ENCODE peak calls at places on chromosomes 7 and 10, in four cellular contexts. H is gastrocnemius medialis; K is Peyer's patch; R is CD8-positive, alpha-beta T cell. N is an unnamed sample. For H3K4me1, the result is how much of the 10 kb centered on the place peaks cover.

GRCh38 chr7:517848-518629 is 1.6 kb downstream of the PDGFA start:
- DNase-seq in H (peak), K (no peak), R (peak), N (no peak)

GRCh38 chr10:18610517-18610916 is 40.9 kb downstream of the NSUN6 start:
- DNase-seq in R (no peak), H (no peak), K (no peak), N (no peak)

GRCh38 chr7:22302193-22302592 is 54.8 kb downstream of the RAPGEF5 start:
- DNase-seq in H (no peak), R (no peak), K (no peak), N (no peak)

GRCh38 chr10:47145290-47145934 is 154.6 kb upstream of the GDF10 start:
- DNase-seq in R (no peak), H (no peak), K (no peak), N (no peak)

GRCh38 chr7:130845581-130846085 is 111.6 kb upstream of the KLF14 start:
- DNase-seq in K (no peak), H (no peak), R (no peak), N (no peak)

GRCh38 chr7:110071219-110071618 is 1019.7 kb upstream of the LRRN3 start:
- DNase-seq in H (no peak), K (no peak), R (no peak), N (no peak)

GRCh38 chr7:143048827-143049226 is 3.3 kb upstream of the OR6V1 start:
- DNase-seq in H (no peak), R (no peak), K (no peak), N (no peak)

GRCh38 chr7:138875794-138876193 is 77.8 kb upstream of the ATP6V0A4 start:
- DNase-seq in H (no peak), R (peak), K (peak), N (peak)

GRCh38 chr7:25456467-25457171 is 228.3 kb upstream of the NPVF start:
- DNase-seq in H (peak), K (no peak), R (no peak), N (no peak)

GRCh38 chr10:693506-693905 is 4.0 kb upstream of the DIP2C start:
- DNase-seq in R (no peak), K (no peak), H (no peak), N (no peak)

GRCh38 chr7:150990416-150991186 is at the start of gene NOS3:
- DNase-seq in R (no peak), K (no peak), H (no peak), N (no peak)

GRCh38 chr7:155560196-155560595 is 13.8 kb upstream of the CNPY1 start:
- DNase-seq in H (no peak), R (no peak), K (no peak), N (no peak)
- H3K4me3 ChIP-seq in H (no peak), R (no peak), K (no peak), N (no peak)

GRCh38 chr10:72712136-72712535 is 20.2 kb downstream of the MCU start:
- DNase-seq in H (no peak), K (no peak), R (no peak), N (no peak)
- H3K27ac ChIP-seq in H (peak), K (no peak), R (no peak), N (no peak)

GRCh38 chr10:29646238-29646902 is 11.6 kb upstream of the SVIL start:
- DNase-seq in K (no peak), R (no peak), H (peak), N (no peak)
- H3K4me1 ChIP-seq in K (under half), R (under half), H (half or more), N (under half)

GRCh38 chr7:28957064-28957821 is 887 bp downstream of the TRIL start:
- DNase-seq in R (no peak), H (no peak), K (no peak), N (no peak)

GRCh38 chr7:28958946-28959417 is 852 bp upstream of the TRIL start:
- DNase-seq in K (no peak), R (no peak), H (no peak), N (no peak)

GRCh38 chr7:28956608-28957063 is 1.5 kb downstream of the TRIL start:
- DNase-seq in K (no peak), H (peak), R (no peak), N (no peak)

GRCh38 chr7:28957822-28958234 is 302 bp downstream of the TRIL start:
- DNase-seq in H (no peak), R (no peak), K (no peak), N (no peak)

DNA sequence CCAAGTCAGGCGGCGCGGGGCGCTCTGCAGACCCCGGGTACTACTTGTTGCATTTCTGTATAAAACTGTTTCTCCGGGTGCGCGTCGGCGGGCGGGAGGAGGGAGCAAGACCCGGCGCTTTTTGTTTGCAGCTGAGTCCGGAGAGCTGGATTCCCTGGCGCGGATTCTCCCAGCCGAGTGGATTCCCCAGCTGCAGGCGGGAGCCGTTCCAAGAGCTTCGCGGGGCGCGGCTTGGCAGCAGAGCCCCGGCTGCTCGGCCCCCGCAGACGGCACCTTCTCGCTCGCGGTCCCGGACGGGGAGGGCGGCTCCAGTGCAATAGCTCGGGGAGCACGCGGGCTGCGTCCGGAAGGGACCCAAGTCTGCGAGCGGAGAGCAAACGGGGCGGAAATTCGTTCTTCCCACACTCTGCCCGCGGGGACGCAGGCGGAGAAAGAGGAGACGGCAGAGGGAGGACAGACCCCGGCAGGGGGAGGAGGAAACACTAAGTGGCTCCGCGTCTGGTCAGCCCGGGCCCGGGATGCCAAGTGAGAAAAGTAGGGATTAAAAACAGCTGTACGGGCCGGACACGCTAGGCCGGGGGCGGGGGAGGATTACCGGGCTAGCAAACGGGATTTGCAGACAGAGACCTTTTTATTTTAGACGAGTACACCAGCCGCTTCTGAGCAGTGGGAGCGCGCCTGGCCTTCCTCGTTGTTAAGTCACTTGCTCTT is at the start of gene TRIL:
- DNase-seq in K (no peak), R (no peak), H (peak), N (no peak)
- H3K4me3 ChIP-seq in K (peak), R (peak), H (peak), N (no peak)

DNA sequence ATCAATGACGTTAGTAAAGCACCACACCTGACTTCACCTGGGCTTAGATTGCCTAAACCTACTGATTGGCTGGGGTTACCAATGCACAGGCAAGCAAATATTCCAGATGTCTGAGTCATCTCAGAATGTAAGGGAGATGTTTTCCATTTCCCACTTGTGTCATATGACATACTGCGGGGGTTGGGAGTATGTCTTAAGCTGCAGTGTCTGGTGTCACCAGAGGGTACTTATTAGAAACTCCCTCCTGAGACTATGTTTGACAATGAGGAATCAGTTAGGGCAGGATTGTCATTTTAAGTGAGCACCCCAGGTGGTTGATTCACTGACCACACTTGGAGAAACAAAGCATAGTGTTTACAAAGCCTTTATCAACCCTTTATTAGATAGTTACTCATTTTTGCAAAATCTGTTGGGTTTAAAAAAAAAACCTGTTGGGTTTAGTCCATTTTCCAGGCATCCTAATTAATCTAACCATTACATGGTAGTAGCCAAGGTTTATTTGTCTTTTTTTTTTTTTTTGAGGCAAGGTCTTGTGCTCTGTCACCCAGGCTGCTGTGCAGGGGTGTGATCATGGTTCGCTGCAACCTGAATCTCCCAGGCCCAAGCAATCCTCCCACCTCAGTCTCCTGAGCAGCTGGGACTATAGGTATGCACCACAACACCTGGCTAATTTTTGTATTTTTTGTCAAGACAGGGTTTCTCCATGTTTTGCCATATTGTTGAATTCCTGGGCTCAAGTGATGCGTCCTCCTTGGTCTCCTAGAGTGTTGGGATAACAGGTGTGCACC is 72.5 kb downstream of the CDK6 start:
- DNase-seq in K (no peak), H (no peak), R (no peak), N (no peak)
- H3K27ac ChIP-seq in K (no peak), H (no peak), R (no peak), N (no peak)

GRCh38 chr7:94133460-94133859 is 129.3 kb upstream of the BET1 start:
- DNase-seq in K (no peak), H (no peak), R (no peak), N (no peak)
- H3K4me1 ChIP-seq in K (under half), H (under half), R (under half), N (under half)

GRCh38 chr10:6476989-6477388 is 103.1 kb downstream of the PRKCQ start:
- DNase-seq in R (no peak), H (no peak), K (no peak), N (no peak)

GRCh38 chr10:6487919-6488318 is 92.2 kb downstream of the PRKCQ start:
- DNase-seq in R (no peak), K (no peak), H (no peak), N (no peak)

GRCh38 chr10:6486280-6486679 is 93.8 kb downstream of the PRKCQ start:
- DNase-seq in K (no peak), H (no peak), R (no peak), N (no peak)

GRCh38 chr10:6478722-6479121 is 101.4 kb downstream of the PRKCQ start:
- DNase-seq in R (no peak), H (no peak), K (no peak), N (no peak)

GRCh38 chr10:6482737-6483362 is 97.2 kb downstream of the PRKCQ start:
- DNase-seq in H (no peak), R (no peak), K (no peak), N (no peak)
- H3K4me3 ChIP-seq in H (no peak), R (no peak), K (no peak), N (no peak)

GRCh38 chr10:121611431-121612159 is 13.4 kb upstream of the FGFR2 start:
- DNase-seq in K (no peak), H (no peak), R (no peak), N (no peak)
- H3K27ac ChIP-seq in K (no peak), H (no peak), R (no peak), N (no peak)

DNA sequence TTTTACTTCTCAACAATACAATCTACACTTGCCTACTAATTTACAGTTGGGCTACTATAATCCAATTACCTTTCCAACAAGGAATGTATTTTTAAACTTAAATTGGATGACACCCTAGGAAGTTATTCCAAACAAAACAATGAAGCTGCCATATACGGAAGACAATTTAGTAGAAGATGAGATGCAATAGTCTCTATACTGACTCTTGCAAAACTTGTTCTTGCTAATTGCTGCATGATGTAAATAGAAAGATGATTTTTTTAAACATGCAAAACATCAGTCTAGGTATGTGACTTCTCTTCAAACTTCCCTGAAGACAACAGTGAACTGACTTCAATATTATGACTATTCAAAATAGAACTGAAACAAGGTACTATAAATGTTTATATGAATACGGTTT is 17.6 kb downstream of the NT5C3A start:
- DNase-seq in R (no peak), K (no peak), H (no peak), N (no peak)
- H3K4me1 ChIP-seq in R (under half), K (under half), H (half or more), N (under half)

GRCh38 chr7:5692112-5692844 is 89.2 kb downstream of the RNF216 start:
- DNase-seq in H (peak), R (no peak), K (no peak), N (no peak)
- H3K4me3 ChIP-seq in H (peak), R (no peak), K (no peak), N (no peak)

N was measured in naive thymus-derived CD4-positive, alpha-beta T cell.